ENCODE peak calls at places on chromosomes 11 and 22, in six cellular contexts. One of them, this sample, is unnamed.

GRCh38 chr11:116702772-116703360 is 69.9 kb downstream of the BUD13 start:
- DNase-seq in breast epithelium: no peak
- DNase-seq in heart right ventricle: no peak
- DNase-seq in effector memory CD4-positive, alpha-beta T cell: no peak
- DNase-seq in mesenchymal stem cell: no peak
- DNase-seq in HAP-1: no peak
- DNase-seq in this sample: peak; percentile 41

GRCh38 chr11:96635655-96636054 is 245.8 kb downstream of the JRKL start:
- DNase-seq in mesenchymal stem cell: no peak
- DNase-seq in effector memory CD4-positive, alpha-beta T cell: no peak
- DNase-seq in breast epithelium: no peak
- DNase-seq in heart right ventricle: no peak
- DNase-seq in HAP-1: no peak
- DNase-seq in this sample: no peak

GRCh38 chr11:11843233-11843632 is 1.5 kb downstream of the USP47 start:
- DNase-seq in mesenchymal stem cell: peak; percentile 94
- DNase-seq in effector memory CD4-positive, alpha-beta T cell: no peak
- DNase-seq in HAP-1: peak; percentile 27
- DNase-seq in heart right ventricle: no peak
- DNase-seq in breast epithelium: no peak
- DNase-seq in this sample: no peak

GRCh38 chr22:24176630-24177029 is 4.7 kb upstream of the SUSD2 start:
- DNase-seq in heart right ventricle: peak; percentile 75
- DNase-seq in HAP-1: no peak
- DNase-seq in mesenchymal stem cell: no peak
- DNase-seq in breast epithelium: no peak
- DNase-seq in effector memory CD4-positive, alpha-beta T cell: no peak
- DNase-seq in this sample: no peak

GRCh38 chr11:2940166-2940929 is 11.1 kb upstream of the PHLDA2 start:
- DNase-seq in heart right ventricle: peak; percentile 57
- DNase-seq in HAP-1: no peak
- DNase-seq in mesenchymal stem cell: peak; percentile 47
- DNase-seq in breast epithelium: peak; percentile 75
- DNase-seq in effector memory CD4-positive, alpha-beta T cell: no peak
- DNase-seq in this sample: peak; percentile 57

GRCh38 chr11:99229544-99229943 is 208.8 kb downstream of the CNTN5 start:
- DNase-seq in breast epithelium: no peak
- DNase-seq in heart right ventricle: no peak
- DNase-seq in effector memory CD4-positive, alpha-beta T cell: no peak
- DNase-seq in HAP-1: no peak
- DNase-seq in mesenchymal stem cell: no peak
- DNase-seq in this sample: no peak

GRCh38 chr22:26065847-26066246 is 103.4 kb upstream of the SEZ6L start:
- DNase-seq in heart right ventricle: no peak
- DNase-seq in HAP-1: no peak
- DNase-seq in mesenchymal stem cell: no peak
- DNase-seq in effector memory CD4-positive, alpha-beta T cell: no peak
- DNase-seq in breast epithelium: no peak
- DNase-seq in this sample: no peak

GRCh38 chr22:47918276-47918928 is 1156.0 kb downstream of the TBC1D22A start:
- DNase-seq in mesenchymal stem cell: no peak
- DNase-seq in heart right ventricle: no peak
- DNase-seq in breast epithelium: no peak
- DNase-seq in effector memory CD4-positive, alpha-beta T cell: no peak
- DNase-seq in HAP-1: no peak
- DNase-seq in this sample: no peak

GRCh38 chr11:27795955-27796861 is 96.0 kb upstream of the BDNF start:
- DNase-seq in effector memory CD4-positive, alpha-beta T cell: no peak
- DNase-seq in heart right ventricle: no peak
- DNase-seq in mesenchymal stem cell: peak; percentile 27
- DNase-seq in HAP-1: peak; percentile 54
- DNase-seq in breast epithelium: no peak
- DNase-seq in this sample: peak; percentile 55

GRCh38 chr11:100663583-100663982 is 23.5 kb upstream of the ARHGAP42 start:
- DNase-seq in heart right ventricle: no peak
- DNase-seq in effector memory CD4-positive, alpha-beta T cell: no peak
- DNase-seq in HAP-1: no peak
- DNase-seq in mesenchymal stem cell: no peak
- DNase-seq in breast epithelium: no peak
- DNase-seq in this sample: no peak

GRCh38 chr11:110903830-110904229 is 191.6 kb upstream of the ARHGAP20 start:
- DNase-seq in mesenchymal stem cell: peak; percentile 6
- DNase-seq in breast epithelium: no peak
- DNase-seq in HAP-1: no peak
- DNase-seq in heart right ventricle: no peak
- DNase-seq in effector memory CD4-positive, alpha-beta T cell: no peak
- DNase-seq in this sample: no peak

GRCh38 chr11:74754507-74755255 is 6.0 kb downstream of the RNF169 start:
- DNase-seq in effector memory CD4-positive, alpha-beta T cell: no peak
- DNase-seq in HAP-1: no peak
- DNase-seq in heart right ventricle: no peak
- DNase-seq in breast epithelium: no peak
- DNase-seq in mesenchymal stem cell: peak; percentile 95
- DNase-seq in this sample: no peak

GRCh38 chr11:74577624-74578396 is 14.6 kb upstream of the POLD3 start:
- DNase-seq in mesenchymal stem cell: no peak
- DNase-seq in breast epithelium: no peak
- DNase-seq in heart right ventricle: no peak
- DNase-seq in effector memory CD4-positive, alpha-beta T cell: no peak
- DNase-seq in HAP-1: no peak
- DNase-seq in this sample: no peak

GRCh38 chr22:20036119-20036518 is 15.2 kb downstream of the TANGO2 start:
- DNase-seq in breast epithelium: no peak
- DNase-seq in HAP-1: no peak
- DNase-seq in mesenchymal stem cell: no peak
- DNase-seq in effector memory CD4-positive, alpha-beta T cell: no peak
- DNase-seq in heart right ventricle: no peak
- DNase-seq in this sample: no peak

GRCh38 chr11:29017941-29018340 is 909.8 kb downstream of the METTL15 start:
- DNase-seq in mesenchymal stem cell: no peak
- DNase-seq in heart right ventricle: no peak
- DNase-seq in breast epithelium: no peak
- DNase-seq in HAP-1: no peak
- DNase-seq in effector memory CD4-positive, alpha-beta T cell: no peak
- DNase-seq in this sample: no peak

GRCh38 chr11:15276616-15277015 is 161.9 kb downstream of the INSC start:
- DNase-seq in HAP-1: no peak
- DNase-seq in effector memory CD4-positive, alpha-beta T cell: no peak
- DNase-seq in mesenchymal stem cell: peak; percentile 52
- DNase-seq in breast epithelium: no peak
- DNase-seq in heart right ventricle: no peak
- DNase-seq in this sample: no peak

GRCh38 chr11:99739464-99740089 is 718.8 kb downstream of the CNTN5 start:
- DNase-seq in HAP-1: peak; percentile 39
- DNase-seq in heart right ventricle: no peak
- DNase-seq in mesenchymal stem cell: peak; percentile 51
- DNase-seq in breast epithelium: no peak
- DNase-seq in effector memory CD4-positive, alpha-beta T cell: no peak
- DNase-seq in this sample: peak; percentile 45

GRCh38 chr22:47547239-47547661 is 784.8 kb downstream of the TBC1D22A start:
- DNase-seq in breast epithelium: peak; percentile 28
- DNase-seq in HAP-1: no peak
- DNase-seq in heart right ventricle: no peak
- DNase-seq in effector memory CD4-positive, alpha-beta T cell: no peak
- DNase-seq in mesenchymal stem cell: no peak
- DNase-seq in this sample: no peak

GRCh38 chr11:27509953-27510352 is 3.4 kb upstream of the LIN7C start:
- DNase-seq in mesenchymal stem cell: no peak
- DNase-seq in effector memory CD4-positive, alpha-beta T cell: no peak
- DNase-seq in HAP-1: no peak
- DNase-seq in breast epithelium: no peak
- DNase-seq in heart right ventricle: no peak
- DNase-seq in this sample: no peak

GRCh38 chr11:113119074-113119473 is 157.9 kb downstream of the NCAM1 start:
- DNase-seq in heart right ventricle: no peak
- DNase-seq in mesenchymal stem cell: peak; percentile 38
- DNase-seq in HAP-1: no peak
- DNase-seq in effector memory CD4-positive, alpha-beta T cell: no peak
- DNase-seq in breast epithelium: no peak
- DNase-seq in this sample: no peak

GRCh38 chr22:26169312-26170111 is at the start of gene SEZ6L:
- DNase-seq in HAP-1: no peak
- DNase-seq in breast epithelium: no peak
- DNase-seq in effector memory CD4-positive, alpha-beta T cell: no peak
- DNase-seq in heart right ventricle: peak; percentile 29
- DNase-seq in mesenchymal stem cell: no peak
- DNase-seq in this sample: peak; percentile 87

GRCh38 chr11:120709808-120710207 is 198.3 kb downstream of the GRIK4 start:
- DNase-seq in effector memory CD4-positive, alpha-beta T cell: no peak
- DNase-seq in heart right ventricle: no peak
- DNase-seq in breast epithelium: no peak
- DNase-seq in HAP-1: no peak
- DNase-seq in mesenchymal stem cell: no peak
- DNase-seq in this sample: no peak

GRCh38 chr11:27563201-27563600 is 56.6 kb upstream of the LIN7C start:
- DNase-seq in mesenchymal stem cell: peak; percentile 62
- DNase-seq in breast epithelium: no peak
- DNase-seq in effector memory CD4-positive, alpha-beta T cell: no peak
- DNase-seq in HAP-1: no peak
- DNase-seq in heart right ventricle: no peak
- DNase-seq in this sample: no peak

GRCh38 chr11:126459691-126460404 is 104.4 kb downstream of the ST3GAL4 start:
- DNase-seq in mesenchymal stem cell: no peak
- DNase-seq in heart right ventricle: no peak
- DNase-seq in effector memory CD4-positive, alpha-beta T cell: no peak
- DNase-seq in HAP-1: no peak
- DNase-seq in breast epithelium: no peak
- DNase-seq in this sample: no peak

GRCh38 chr11:31786996-31787685 is 24.0 kb downstream of the PAX6 start:
- DNase-seq in effector memory CD4-positive, alpha-beta T cell: no peak
- DNase-seq in mesenchymal stem cell: no peak
- DNase-seq in breast epithelium: no peak
- DNase-seq in HAP-1: no peak
- DNase-seq in heart right ventricle: no peak
- DNase-seq in this sample: no peak

GRCh38 chr11:8110396-8110795 is 29.4 kb downstream of the TUB start:
- DNase-seq in breast epithelium: no peak
- DNase-seq in heart right ventricle: no peak
- DNase-seq in mesenchymal stem cell: no peak
- DNase-seq in effector memory CD4-positive, alpha-beta T cell: no peak
- DNase-seq in HAP-1: no peak
- DNase-seq in this sample: no peak

GRCh38 chr11:120248551-120249278 is 8.8 kb downstream of the POU2F3 start:
- DNase-seq in HAP-1: no peak
- DNase-seq in heart right ventricle: no peak
- DNase-seq in effector memory CD4-positive, alpha-beta T cell: no peak
- DNase-seq in mesenchymal stem cell: peak; percentile 58
- DNase-seq in breast epithelium: no peak
- DNase-seq in this sample: no peak

GRCh38 chr22:45502215-45503070 is at the start of gene FBLN1:
- DNase-seq in effector memory CD4-positive, alpha-beta T cell: no peak
- DNase-seq in mesenchymal stem cell: peak; percentile 56
- DNase-seq in breast epithelium: no peak
- DNase-seq in heart right ventricle: peak; percentile 64
- DNase-seq in HAP-1: peak; percentile 65
- DNase-seq in this sample: peak; percentile 97

GRCh38 chr11:123438191-123438627 is 8.1 kb downstream of the GRAMD1B start:
- DNase-seq in HAP-1: peak; percentile 70
- DNase-seq in heart right ventricle: no peak
- DNase-seq in breast epithelium: no peak
- DNase-seq in mesenchymal stem cell: no peak
- DNase-seq in effector memory CD4-positive, alpha-beta T cell: no peak
- DNase-seq in this sample: no peak

GRCh38 chr11:19873730-19874129 is 161.1 kb downstream of the NAV2 start:
- DNase-seq in mesenchymal stem cell: no peak
- DNase-seq in HAP-1: no peak
- DNase-seq in heart right ventricle: no peak
- DNase-seq in effector memory CD4-positive, alpha-beta T cell: no peak
- DNase-seq in breast epithelium: no peak
- DNase-seq in this sample: peak; percentile 52

GRCh38 chr11:952406-953385 is 27.0 kb downstream of the AP2A2 start:
- DNase-seq in heart right ventricle: no peak
- DNase-seq in breast epithelium: no peak
- DNase-seq in mesenchymal stem cell: peak; percentile 52
- DNase-seq in HAP-1: no peak
- DNase-seq in effector memory CD4-positive, alpha-beta T cell: no peak
- DNase-seq in this sample: peak; percentile 43

GRCh38 chr11:132050577-132051180 is 680.3 kb downstream of the NTM start:
- DNase-seq in HAP-1: no peak
- DNase-seq in heart right ventricle: no peak
- DNase-seq in effector memory CD4-positive, alpha-beta T cell: no peak
- DNase-seq in mesenchymal stem cell: no peak
- DNase-seq in breast epithelium: no peak
- DNase-seq in this sample: no peak

GRCh38 chr11:31806944-31807790 is 4.0 kb downstream of the PAX6 start:
- DNase-seq in mesenchymal stem cell: no peak
- DNase-seq in breast epithelium: no peak
- DNase-seq in heart right ventricle: no peak
- DNase-seq in HAP-1: no peak
- DNase-seq in effector memory CD4-positive, alpha-beta T cell: no peak
- DNase-seq in this sample: peak; percentile 55

GRCh38 chr22:31083923-31084810 is 3.0 kb downstream of the SMTN start:
- DNase-seq in breast epithelium: no peak
- DNase-seq in mesenchymal stem cell: no peak
- DNase-seq in heart right ventricle: peak; percentile 13
- DNase-seq in HAP-1: no peak
- DNase-seq in effector memory CD4-positive, alpha-beta T cell: no peak
- DNase-seq in this sample: peak; percentile 63
- H3K4me3 ChIP-seq in breast epithelium: peak overlapping the region; percentile 58
- H3K4me3 ChIP-seq in mesenchymal stem cell: peak overlapping the region; percentile 51
- H3K4me3 ChIP-seq in heart right ventricle: peak overlapping the region; percentile 83
- H3K4me3 ChIP-seq in HAP-1: peak overlapping the region; percentile 76
- H3K4me3 ChIP-seq in effector memory CD4-positive, alpha-beta T cell: peak overlapping the region; percentile 78
- H3K4me3 ChIP-seq in this sample: peak overlapping the region; percentile 79

GRCh38 chr11:70067036-70067435 is 11.1 kb upstream of the ANO1 start:
- DNase-seq in effector memory CD4-positive, alpha-beta T cell: no peak
- DNase-seq in breast epithelium: no peak
- DNase-seq in HAP-1: no peak
- DNase-seq in heart right ventricle: no peak
- DNase-seq in mesenchymal stem cell: no peak
- DNase-seq in this sample: peak; percentile 37
- H3K27me3 ChIP-seq in effector memory CD4-positive, alpha-beta T cell: no peaks in the 10 kb centered on the region
- H3K27me3 ChIP-seq in breast epithelium: no peaks in the 10 kb centered on the region
- H3K27me3 ChIP-seq in HAP-1: peaks cover 25% of the 10 kb centered on the region
- H3K27me3 ChIP-seq in heart right ventricle: peaks cover 12% of the 10 kb centered on the region
- H3K27me3 ChIP-seq in mesenchymal stem cell: peaks cover 80% of the 10 kb centered on the region
- H3K27me3 ChIP-seq in this sample: peaks cover 2% of the 10 kb centered on the region

DNA sequence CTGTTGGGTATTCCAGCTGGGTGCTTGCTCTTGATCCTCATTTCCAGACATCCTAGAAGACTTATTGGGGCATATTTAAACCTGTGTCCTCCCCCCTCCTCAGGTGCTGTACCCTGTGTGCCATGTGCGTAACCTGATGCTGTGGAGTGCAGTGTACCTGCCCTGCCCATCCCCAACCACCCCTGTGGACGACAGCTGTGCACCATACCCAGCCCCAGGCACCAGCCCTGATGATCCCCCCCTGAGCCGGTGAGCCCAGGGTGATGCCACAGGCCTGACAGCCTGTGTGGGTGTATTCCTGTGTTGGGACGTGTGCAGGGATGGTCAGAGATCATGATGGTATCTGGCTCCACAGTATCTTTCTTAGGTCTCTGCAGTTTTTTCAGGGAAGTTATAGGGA is 62.4 kb upstream of the HORMAD2 start:
- DNase-seq in heart right ventricle: no peak
- DNase-seq in effector memory CD4-positive, alpha-beta T cell: no peak
- DNase-seq in breast epithelium: no peak
- DNase-seq in HAP-1: no peak
- DNase-seq in mesenchymal stem cell: no peak
- DNase-seq in this sample: no peak
- H3K36me3 ChIP-seq in heart right ventricle: peaks cover 100% of the 10 kb centered on the region
- H3K36me3 ChIP-seq in effector memory CD4-positive, alpha-beta T cell: peaks cover 89% of the 10 kb centered on the region
- H3K36me3 ChIP-seq in breast epithelium: peaks cover 5% of the 10 kb centered on the region
- H3K36me3 ChIP-seq in HAP-1: peaks cover 55% of the 10 kb centered on the region
- H3K36me3 ChIP-seq in mesenchymal stem cell: peaks cover 83% of the 10 kb centered on the region
- H3K36me3 ChIP-seq in this sample: peaks cover 33% of the 10 kb centered on the region

GRCh38 chr22:38318792-38319773 is 1.9 kb upstream of the CSNK1E start:
- DNase-seq in heart right ventricle: no peak
- DNase-seq in HAP-1: peak; percentile 60
- DNase-seq in mesenchymal stem cell: no peak
- DNase-seq in breast epithelium: no peak
- DNase-seq in effector memory CD4-positive, alpha-beta T cell: no peak
- DNase-seq in this sample: peak; percentile 74
- H3K4me3 ChIP-seq in heart right ventricle: no peak overlapping the region
- H3K4me3 ChIP-seq in HAP-1: no peak overlapping the region
- H3K4me3 ChIP-seq in mesenchymal stem cell: no peak overlapping the region
- H3K4me3 ChIP-seq in breast epithelium: no peak overlapping the region
- H3K4me3 ChIP-seq in effector memory CD4-positive, alpha-beta T cell: no peak overlapping the region
- H3K4me3 ChIP-seq in this sample: no peak overlapping the region